ENCODE peak calls at places on chromosomes 4 and X, in four cellular contexts. R, E, U and V are unnamed samples. For H3K9me3, the result is how much of the 10 kb centered on the place peaks cover.

GRCh38 chrX:40010550-40011364 is 87.0 kb downstream of the BCOR start:
- DNase-seq in E (no peak), R (no peak), U (no peak), V (no peak)

GRCh38 chr4:182250446-182250845 is 7.2 kb downstream of the TENM3 start:
- DNase-seq in R (no peak), E (no peak), U (no peak), V (no peak)

GRCh38 chr4:124111922-124112321 is 600.6 kb downstream of the ANKRD50 start:
- DNase-seq in U (no peak), R (no peak), E (no peak), V (no peak)

GRCh38 chr4:124938836-124939235 is 226.3 kb upstream of the ANKRD50 start:
- DNase-seq in U (no peak), E (no peak), R (no peak), V (no peak)

GRCh38 chrX:118963159-118963558 is 11.3 kb upstream of the LONRF3 start:
- DNase-seq in U (no peak), R (no peak), E (no peak), V (no peak)

GRCh38 chr4:168560835-168561210 is 64.0 kb downstream of the PALLD start:
- DNase-seq in U (no peak), E (no peak), R (no peak), V (no peak)

GRCh38 chr4:107131295-107131694 is 95.2 kb upstream of the DKK2 start:
- DNase-seq in R (no peak), U (no peak), E (no peak), V (no peak)

GRCh38 chrX:24253030-24253429 is 60.8 kb downstream of the SUPT20HL2 start:
- DNase-seq in E (no peak), R (no peak), U (no peak), V (no peak)

GRCh38 chr4:108172231-108172779 is 3.6 kb upstream of the LEF1 start:
- DNase-seq in R (no peak), E (no peak), U (no peak), V (no peak)

GRCh38 chr4:188955066-188955465 is 815.8 kb downstream of the TRIML1 start:
- DNase-seq in E (no peak), R (no peak), U (no peak), V (no peak)

GRCh38 chr4:98773638-98774037 is 115.2 kb upstream of the TSPAN5 start:
- DNase-seq in U (no peak), E (no peak), R (peak), V (no peak)

GRCh38 chrX:28586891-28587635 is at the start of gene IL1RAPL1:
- DNase-seq in E (no peak), R (peak), U (no peak), V (no peak)

GRCh38 chr4:15707363-15707715 is 4.5 kb downstream of the BST1 start:
- DNase-seq in E (no peak), U (no peak), R (no peak), V (no peak)

GRCh38 chrX:53715336-53715924 is 28.9 kb upstream of the HUWE1 start:
- DNase-seq in R (no peak), E (no peak), U (no peak), V (no peak)

GRCh38 chr4:161577604-161578301 is 586.0 kb downstream of the FSTL5 start:
- DNase-seq in E (no peak), R (no peak), U (no peak), V (no peak)

GRCh38 chr4:184253072-184253420 is 35.4 kb upstream of the ENPP6 start:
- DNase-seq in U (no peak), E (no peak), R (no peak), V (no peak)

GRCh38 chrX:72094894-72095293 is 36.8 kb downstream of the RTL5 start:
- DNase-seq in E (no peak), U (peak), R (no peak), V (no peak)

GRCh38 chrX:8090482-8090881 is 80.6 kb downstream of the VCX2 start:
- DNase-seq in R (no peak), E (no peak), U (no peak), V (no peak)

GRCh38 chr4:173958445-173958844 is 325.0 kb downstream of the FBXO8 start:
- DNase-seq in E (no peak), U (no peak), R (no peak), V (no peak)

GRCh38 chr4:117447925-117448324 is 362.5 kb upstream of the TRAM1L1 start:
- DNase-seq in E (no peak), U (no peak), R (no peak), V (no peak)

GRCh38 chr4:150950657-150951056 is 64.4 kb downstream of the LRBA start:
- DNase-seq in E (no peak), R (no peak), U (no peak), V (no peak)

GRCh38 chrX:150035531-150035930 is 97.2 kb upstream of the EOLA2 start:
- DNase-seq in E (no peak), U (no peak), R (no peak), V (no peak)

GRCh38 chr4:3202836-3203820 is 45.8 kb upstream of the MSANTD1 start:
- DNase-seq in U (no peak), E (no peak), R (no peak), V (no peak)

GRCh38 chrX:78387364-78387763 is 60.0 kb upstream of the CYSLTR1 start:
- DNase-seq in E (no peak), R (no peak), U (no peak), V (no peak)

GRCh38 chrX:50941638-50942037 is 31.1 kb downstream of the BMP15 start:
- DNase-seq in R (no peak), E (no peak), U (no peak), V (no peak)

GRCh38 chrX:2710496-2710895 is 19.4 kb downstream of the CD99 start:
- DNase-seq in E (peak), U (no peak), R (no peak), V (no peak)

GRCh38 chrX:40855411-40855810 is 120.1 kb upstream of the MED14 start:
- DNase-seq in E (no peak), U (no peak), R (no peak), V (no peak)

GRCh38 chr4:10164877-10165283 is 48.3 kb upstream of the WDR1 start:
- DNase-seq in E (no peak), U (no peak), R (peak), V (no peak)

DNA sequence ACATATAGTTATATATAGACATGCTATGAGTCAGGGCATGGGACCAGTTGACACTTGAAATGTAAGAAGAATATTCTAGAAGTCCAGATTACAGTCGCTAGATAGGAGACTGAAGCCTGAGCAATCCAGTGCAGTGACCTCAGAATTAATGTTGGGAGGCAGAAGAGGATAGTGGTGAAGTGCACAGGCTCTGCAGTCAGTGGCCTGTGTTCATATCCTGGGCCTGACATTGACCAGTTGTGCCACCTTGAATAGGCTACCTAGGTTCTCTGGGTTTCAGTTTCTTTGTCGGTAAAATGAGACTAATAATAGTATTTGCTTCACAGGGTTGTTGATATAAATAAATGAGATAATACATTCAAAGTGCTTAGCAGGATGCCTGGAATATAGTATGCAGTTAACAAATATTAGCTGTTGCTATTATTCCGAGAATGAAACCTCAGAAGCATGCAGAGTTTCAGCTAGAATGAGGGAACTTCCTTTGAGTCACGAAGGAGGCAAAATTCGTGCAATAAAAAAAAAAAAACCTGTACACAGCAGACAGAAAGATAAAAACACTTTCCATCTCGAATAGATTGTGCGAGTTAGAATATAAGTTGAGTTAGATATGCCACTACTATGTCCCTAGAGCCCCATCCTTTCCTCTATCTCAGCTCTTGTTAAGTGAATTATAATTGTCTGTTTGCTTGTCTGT is 4.0 kb upstream of the SH2D1A start:
- DNase-seq in R (no peak), U (no peak), E (no peak), V (no peak)
- H3K4me3 ChIP-seq in R (no peak), U (peak), E (no peak), V (no peak)

GRCh38 chr4:186030795-186031194 is 38.2 kb upstream of the TLR3 start:
- DNase-seq in R (no peak), U (no peak), E (no peak), V (no peak)
- H3K9me3 ChIP-seq in R (under half), U (under half), E (under half), V (under half)

GRCh38 chrX:19807414-19807813 is 80.0 kb downstream of the SH3KBP1 start:
- DNase-seq in E (no peak), R (no peak), U (no peak), V (no peak)
- H3K4me3 ChIP-seq in E (no peak), R (no peak), U (no peak), V (no peak)

GRCh38 chrX:10126834-10127233 is 29.9 kb upstream of the CLCN4 start:
- DNase-seq in E (no peak), R (no peak), U (no peak), V (no peak)

GRCh38 chrX:10125248-10125615 is 31.5 kb upstream of the CLCN4 start:
- DNase-seq in U (no peak), E (no peak), R (no peak), V (no peak)

GRCh38 chrX:10121787-10122186 is 35.0 kb upstream of the CLCN4 start:
- DNase-seq in E (no peak), U (no peak), R (no peak), V (no peak)

GRCh38 chrX:10126044-10126443 is 30.7 kb upstream of the CLCN4 start:
- DNase-seq in R (no peak), U (no peak), E (no peak), V (no peak)

GRCh38 chrX:10124506-10125247 is 32.1 kb upstream of the CLCN4 start:
- DNase-seq in U (no peak), R (no peak), E (no peak), V (no peak)
- H3K9me3 ChIP-seq in U (under half), R (under half), E (under half), V (under half)

GRCh38 chr4:113975578-113975977 is 3.9 kb downstream of the ARSJ start:
- DNase-seq in R (no peak), E (no peak), U (no peak), V (no peak)

GRCh38 chr4:113979157-113979972 is at the start of gene ARSJ:
- DNase-seq in E (peak), U (no peak), R (peak), V (peak)

GRCh38 chr4:113978561-113979156 is 788 bp downstream of the ARSJ start:
- DNase-seq in E (no peak), U (no peak), R (no peak), V (no peak)

GRCh38 chr4:113978105-113978504 is 1.3 kb downstream of the ARSJ start:
- DNase-seq in E (no peak), R (no peak), U (no peak), V (no peak)

DNA sequence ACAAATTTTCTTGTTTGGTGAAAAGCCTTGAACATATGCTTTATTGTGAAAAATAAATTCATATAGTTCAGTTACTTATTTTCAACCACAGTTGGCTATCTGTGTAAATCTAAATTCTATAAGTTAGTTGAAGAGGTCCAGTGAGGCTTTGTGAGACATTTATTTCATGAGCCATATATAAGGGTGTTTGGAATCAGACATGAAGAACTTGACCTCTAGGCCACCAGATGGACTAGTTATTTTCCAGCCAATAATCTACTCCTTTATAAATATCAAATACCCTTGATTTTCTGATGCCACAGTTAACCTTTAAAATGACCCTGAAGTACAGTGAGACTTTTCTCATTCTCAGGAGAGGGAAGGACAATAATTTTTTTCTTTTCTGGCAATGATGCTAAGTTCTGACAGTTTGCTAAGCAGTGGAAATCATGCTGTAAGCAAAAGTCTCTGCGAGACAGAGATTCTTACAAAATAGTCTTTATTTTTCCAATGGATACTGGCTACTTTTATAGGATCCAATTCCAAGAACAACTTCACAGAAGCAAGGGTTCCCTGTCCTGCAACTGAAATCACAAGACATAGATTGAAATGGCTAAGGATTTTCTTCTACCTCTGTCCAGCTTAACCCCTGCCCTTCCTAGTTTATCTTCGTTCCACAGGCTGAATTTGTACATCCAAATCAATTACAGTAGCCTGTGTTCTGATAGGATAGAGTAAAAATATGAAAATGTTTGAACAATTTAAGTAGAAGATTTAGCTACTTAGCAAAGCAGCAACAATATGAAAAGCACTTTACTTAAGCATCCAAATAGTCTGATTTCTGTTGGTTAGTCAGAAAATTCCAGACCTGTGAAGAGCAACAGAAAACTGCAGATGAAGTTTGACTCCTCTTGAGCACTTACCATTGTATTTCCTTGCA is 2.3 kb downstream of the ARSJ start:
- DNase-seq in E (no peak), U (no peak), R (no peak), V (no peak)
- H3K4me3 ChIP-seq in E (peak), U (no peak), R (no peak), V (no peak)